ENCODE peak calls at places on chromosome 2, in ten cellular contexts. One of them, this sample, is unnamed.

GRCh38 chr2:31108887-31109286 is 29.4 kb downstream of the GALNT14 start:
- DNase-seq in fibroblast of mammary gland: no peak
- DNase-seq in retina: no peak
- DNase-seq in stimulated activated CD4-positive, alpha-beta T cell treated with anti-CD3 and anti-CD28 coated beads, Interleukin-4, amount 100 ng/mL, for 48 hours: no peak
- DNase-seq in activated T-cell treated with anti-CD3 and anti-CD28 coated beads for 4 hours: no peak
- DNase-seq in Right ventricle myocardium superior: no peak
- DNase-seq in amniotic stem cell: no peak
- DNase-seq in DMS79: no peak
- DNase-seq in GM23248: no peak
- DNase-seq in A549: no peak
- DNase-seq in this sample: no peak

GRCh38 chr2:15620857-15621471 is 29.3 kb downstream of the DDX1 start:
- DNase-seq in retina: no peak
- DNase-seq in DMS79: no peak
- DNase-seq in Right ventricle myocardium superior: no peak
- DNase-seq in fibroblast of mammary gland: no peak
- DNase-seq in activated T-cell treated with anti-CD3 and anti-CD28 coated beads for 4 hours: no peak
- DNase-seq in GM23248: no peak
- DNase-seq in stimulated activated CD4-positive, alpha-beta T cell treated with anti-CD3 and anti-CD28 coated beads, Interleukin-4, amount 100 ng/mL, for 48 hours: no peak
- DNase-seq in amniotic stem cell: no peak
- DNase-seq in A549: no peak
- DNase-seq in this sample: no peak

GRCh38 chr2:231709981-231710750 is 1.8 kb downstream of the PTMA start:
- DNase-seq in activated T-cell treated with anti-CD3 and anti-CD28 coated beads for 4 hours: peak
- DNase-seq in stimulated activated CD4-positive, alpha-beta T cell treated with anti-CD3 and anti-CD28 coated beads, Interleukin-4, amount 100 ng/mL, for 48 hours: peak
- DNase-seq in retina: peak
- DNase-seq in Right ventricle myocardium superior: peak
- DNase-seq in GM23248: peak
- DNase-seq in A549: peak
- DNase-seq in DMS79: no peak
- DNase-seq in fibroblast of mammary gland: peak
- DNase-seq in amniotic stem cell: no peak
- DNase-seq in this sample: peak

GRCh38 chr2:206435738-206436137 is 7.6 kb upstream of the ADAM23 start:
- DNase-seq in retina: no peak
- DNase-seq in Right ventricle myocardium superior: no peak
- DNase-seq in amniotic stem cell: no peak
- DNase-seq in A549: no peak
- DNase-seq in GM23248: peak
- DNase-seq in activated T-cell treated with anti-CD3 and anti-CD28 coated beads for 4 hours: no peak
- DNase-seq in fibroblast of mammary gland: peak
- DNase-seq in DMS79: no peak
- DNase-seq in stimulated activated CD4-positive, alpha-beta T cell treated with anti-CD3 and anti-CD28 coated beads, Interleukin-4, amount 100 ng/mL, for 48 hours: no peak
- DNase-seq in this sample: no peak

GRCh38 chr2:200081221-200081620 is 125.8 kb downstream of the MAIP1 start:
- DNase-seq in Right ventricle myocardium superior: no peak
- DNase-seq in A549: no peak
- DNase-seq in retina: peak
- DNase-seq in DMS79: no peak
- DNase-seq in activated T-cell treated with anti-CD3 and anti-CD28 coated beads for 4 hours: no peak
- DNase-seq in GM23248: no peak
- DNase-seq in stimulated activated CD4-positive, alpha-beta T cell treated with anti-CD3 and anti-CD28 coated beads, Interleukin-4, amount 100 ng/mL, for 48 hours: no peak
- DNase-seq in fibroblast of mammary gland: no peak
- DNase-seq in amniotic stem cell: no peak
- DNase-seq in this sample: no peak

GRCh38 chr2:111050701-111051376 is 69.9 kb upstream of the BCL2L11 start:
- DNase-seq in GM23248: no peak
- DNase-seq in retina: no peak
- DNase-seq in Right ventricle myocardium superior: no peak
- DNase-seq in amniotic stem cell: no peak
- DNase-seq in fibroblast of mammary gland: no peak
- DNase-seq in stimulated activated CD4-positive, alpha-beta T cell treated with anti-CD3 and anti-CD28 coated beads, Interleukin-4, amount 100 ng/mL, for 48 hours: no peak
- DNase-seq in DMS79: no peak
- DNase-seq in A549: no peak
- DNase-seq in activated T-cell treated with anti-CD3 and anti-CD28 coated beads for 4 hours: no peak
- DNase-seq in this sample: no peak

GRCh38 chr2:29009270-29009669 is 28.2 kb downstream of the TOGARAM2 start:
- DNase-seq in GM23248: no peak
- DNase-seq in stimulated activated CD4-positive, alpha-beta T cell treated with anti-CD3 and anti-CD28 coated beads, Interleukin-4, amount 100 ng/mL, for 48 hours: no peak
- DNase-seq in activated T-cell treated with anti-CD3 and anti-CD28 coated beads for 4 hours: no peak
- DNase-seq in retina: no peak
- DNase-seq in A549: no peak
- DNase-seq in fibroblast of mammary gland: no peak
- DNase-seq in DMS79: no peak
- DNase-seq in amniotic stem cell: no peak
- DNase-seq in Right ventricle myocardium superior: peak
- DNase-seq in this sample: no peak

GRCh38 chr2:14942991-14943390 is 310.5 kb downstream of the LRATD1 start:
- DNase-seq in Right ventricle myocardium superior: no peak
- DNase-seq in fibroblast of mammary gland: no peak
- DNase-seq in amniotic stem cell: no peak
- DNase-seq in stimulated activated CD4-positive, alpha-beta T cell treated with anti-CD3 and anti-CD28 coated beads, Interleukin-4, amount 100 ng/mL, for 48 hours: no peak
- DNase-seq in DMS79: peak
- DNase-seq in GM23248: no peak
- DNase-seq in activated T-cell treated with anti-CD3 and anti-CD28 coated beads for 4 hours: no peak
- DNase-seq in retina: no peak
- DNase-seq in A549: no peak
- DNase-seq in this sample: no peak

GRCh38 chr2:26708457-26708856 is 15.9 kb downstream of the KCNK3 start:
- DNase-seq in GM23248: no peak
- DNase-seq in A549: no peak
- DNase-seq in activated T-cell treated with anti-CD3 and anti-CD28 coated beads for 4 hours: no peak
- DNase-seq in Right ventricle myocardium superior: no peak
- DNase-seq in stimulated activated CD4-positive, alpha-beta T cell treated with anti-CD3 and anti-CD28 coated beads, Interleukin-4, amount 100 ng/mL, for 48 hours: no peak
- DNase-seq in retina: no peak
- DNase-seq in fibroblast of mammary gland: no peak
- DNase-seq in amniotic stem cell: no peak
- DNase-seq in DMS79: no peak
- DNase-seq in this sample: no peak

GRCh38 chr2:47904903-47905453 is 1.3 kb downstream of the FBXO11 start:
- DNase-seq in activated T-cell treated with anti-CD3 and anti-CD28 coated beads for 4 hours: peak
- DNase-seq in stimulated activated CD4-positive, alpha-beta T cell treated with anti-CD3 and anti-CD28 coated beads, Interleukin-4, amount 100 ng/mL, for 48 hours: peak
- DNase-seq in DMS79: no peak
- DNase-seq in fibroblast of mammary gland: no peak
- DNase-seq in A549: peak
- DNase-seq in retina: no peak
- DNase-seq in Right ventricle myocardium superior: peak
- DNase-seq in amniotic stem cell: no peak
- DNase-seq in GM23248: no peak
- DNase-seq in this sample: no peak